ENCODE peak calls at places on chromosomes 12 and 14, in five cellular contexts. P, X, S, T and L are unnamed samples.

GRCh38 chr14:67569011-67569650 is 30.9 kb downstream of the PIGH start:
- DNase-seq in P (no peak), X (no peak), S (no peak), T (no peak), L (no peak)

GRCh38 chr14:24213866-24214652 is 771 bp upstream of the CHMP4A start:
- DNase-seq in P (no peak), X (no peak), S (no peak), T (no peak), L (no peak)

GRCh38 chr14:49921401-49921800 is 28.5 kb downstream of the ARF6 start:
- DNase-seq in P (no peak), X (no peak), S (no peak), T (no peak), L (no peak)

GRCh38 chr12:46830731-46831334 is 5.0 kb upstream of the SLC38A4 start:
- DNase-seq in P (no peak), X (no peak), S (no peak), T (peak), L (no peak)

GRCh38 chr12:26097046-26097878 is 27.6 kb downstream of the BHLHE41 start:
- DNase-seq in P (no peak), X (peak), S (peak), T (peak), L (no peak)

GRCh38 chr12:108884116-108885012 is 4.5 kb downstream of the DAO start:
- DNase-seq in P (peak), X (no peak), S (peak), T (peak), L (peak)

GRCh38 chr12:28569698-28570411 is 379.6 kb downstream of the CCDC91 start:
- DNase-seq in P (no peak), X (peak), S (no peak), T (no peak), L (no peak)

GRCh38 chr12:62783881-62784280 is 151.1 kb downstream of the PPM1H start:
- DNase-seq in P (no peak), X (no peak), S (no peak), T (no peak), L (no peak)

GRCh38 chr14:24595046-24595808 is 14.3 kb downstream of the GZMH start:
- DNase-seq in P (no peak), X (no peak), S (no peak), T (peak), L (no peak)

GRCh38 chr14:55071870-55072640 is 20.6 kb downstream of the MAPK1IP1L start:
- DNase-seq in P (no peak), X (peak), S (peak), T (no peak), L (no peak)

GRCh38 chr12:126338031-126338441 is 1272.8 kb downstream of the AACS start:
- DNase-seq in P (no peak), X (no peak), S (no peak), T (no peak), L (no peak)

GRCh38 chr12:3311027-3311402 is 180.0 kb upstream of the PRMT8 start:
- DNase-seq in P (no peak), X (no peak), S (no peak), T (no peak), L (no peak)

GRCh38 chr12:51970904-51971646 is 19.6 kb downstream of the ACVR1B start:
- DNase-seq in P (peak), X (peak), S (no peak), T (peak), L (no peak)

GRCh38 chr14:90332271-90332584 is 487 bp upstream of the NRDE2 start:
- DNase-seq in P (no peak), X (no peak), S (no peak), T (no peak), L (no peak)

GRCh38 chr12:120432772-120433525 is 5.0 kb upstream of the COX6A1 start:
- DNase-seq in P (no peak), X (no peak), S (no peak), T (no peak), L (no peak)

GRCh38 chr14:54981698-54982097 is 45.2 kb downstream of the WDHD1 start:
- DNase-seq in P (no peak), X (peak), S (no peak), T (no peak), L (no peak)

GRCh38 chr12:55932546-55932919 is 1.6 kb downstream of the DGKA start:
- DNase-seq in P (no peak), X (peak), S (no peak), T (peak), L (no peak)